ENCODE peak calls at places on chromosome 22, in four cellular contexts. T is psoas muscle, E is colonic mucosa, P is uterus. G is an unnamed sample.

GRCh38 chr22:40681451-40681850 is 2.2 kb downstream of the MCHR1 start:
- DNase-seq in P (no peak), T (no peak), E (no peak), G (no peak)

GRCh38 chr22:28426346-28427132 is 253.1 kb downstream of the TTC28 start:
- DNase-seq in T (no peak), E (no peak), P (no peak), G (no peak)

GRCh38 chr22:38238519-38239051 is 34.2 kb downstream of the TMEM184B start:
- DNase-seq in P (no peak), E (no peak), T (no peak), G (no peak)

GRCh38 chr22:20573830-20574615 is 66.6 kb downstream of the MED15 start:
- DNase-seq in T (no peak), P (no peak), E (no peak), G (no peak)

GRCh38 chr22:24813861-24814770 is 8.1 kb downstream of the SGSM1 start:
- DNase-seq in T (no peak), P (no peak), E (no peak), G (no peak)

GRCh38 chr22:37552560-37553163 is 7.6 kb upstream of the CDC42EP1 start:
- DNase-seq in T (peak), E (peak), P (peak), G (no peak)

GRCh38 chr22:40603088-40603605 is 33.4 kb downstream of the MRTFA start:
- DNase-seq in P (no peak), T (no peak), E (no peak), G (no peak)

GRCh38 chr22:25357606-25358420 is 138.4 kb downstream of the CRYBB2 start:
- DNase-seq in T (no peak), E (no peak), P (no peak), G (no peak)

GRCh38 chr22:50400406-50400805 is 57.3 kb downstream of the PPP6R2 start:
- DNase-seq in T (no peak), P (no peak), E (no peak), G (no peak)

GRCh38 chr22:37560682-37561208 is 465 bp downstream of the CDC42EP1 start:
- DNase-seq in E (no peak), T (peak), P (peak), G (no peak)

GRCh38 chr22:40609216-40609615 is 27.3 kb downstream of the MRTFA start:
- DNase-seq in T (no peak), P (no peak), E (no peak), G (no peak)

GRCh38 chr22:40397436-40397835 is 27.0 kb downstream of the SGSM3 start:
- DNase-seq in T (no peak), P (no peak), E (no peak), G (no peak)

GRCh38 chr22:49192180-49192856 is 635.4 kb downstream of the BRD1 start:
- DNase-seq in P (no peak), T (no peak), E (no peak), G (no peak)

GRCh38 chr22:17773606-17774205 is 563 bp downstream of the BID start:
- DNase-seq in E (peak), T (peak), P (peak), G (no peak)

GRCh38 chr22:49536571-49537131 is 291.0 kb downstream of the BRD1 start:
- DNase-seq in P (no peak), E (no peak), T (no peak), G (no peak)

GRCh38 chr22:23512348-23512705 is 67.8 kb downstream of the IGLL1 start:
- DNase-seq in T (no peak), E (no peak), P (no peak), G (no peak)

GRCh38 chr22:23513705-23514104 is 66.4 kb downstream of the IGLL1 start:
- DNase-seq in P (no peak), T (no peak), E (no peak), G (no peak)

GRCh38 chr22:23514317-23515038 is 65.6 kb downstream of the IGLL1 start:
- DNase-seq in P (no peak), E (no peak), T (no peak), G (no peak)

GRCh38 chr22:23511627-23512347 is 68.3 kb downstream of the IGLL1 start:
- DNase-seq in T (no peak), P (no peak), E (no peak), G (no peak)

DNA sequence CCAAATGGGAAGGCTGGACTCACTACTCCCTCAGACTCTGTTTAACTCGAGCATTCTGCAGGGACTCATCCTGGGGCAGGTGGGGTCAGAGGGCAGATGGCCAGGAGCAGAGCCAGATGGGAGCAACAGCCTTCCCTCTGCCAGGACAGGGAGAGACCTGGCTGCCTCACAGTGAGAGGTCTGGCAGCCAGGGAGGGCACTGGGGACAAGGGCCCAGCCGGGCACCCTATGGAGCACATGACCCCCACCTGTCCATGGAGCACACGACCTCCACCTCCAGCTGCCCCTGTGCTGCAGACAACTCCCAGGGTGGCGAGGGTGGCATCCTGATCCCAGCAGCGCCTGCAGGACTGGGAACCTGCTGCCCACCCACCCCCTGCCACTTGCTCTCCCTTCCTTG is 67.4 kb downstream of the IGLL1 start:
- DNase-seq in E (no peak), T (no peak), P (no peak), G (no peak)
- H3K27ac ChIP-seq in E (no peak), T (no peak), P (no peak), G (no peak)

GRCh38 chr22:42855726-42856125 is 1.3 kb downstream of the ARFGAP3 start:
- DNase-seq in P (no peak), E (no peak), T (no peak), G (no peak)
- H3K4me3 ChIP-seq in P (peak), E (peak), T (peak), G (peak)

DNA sequence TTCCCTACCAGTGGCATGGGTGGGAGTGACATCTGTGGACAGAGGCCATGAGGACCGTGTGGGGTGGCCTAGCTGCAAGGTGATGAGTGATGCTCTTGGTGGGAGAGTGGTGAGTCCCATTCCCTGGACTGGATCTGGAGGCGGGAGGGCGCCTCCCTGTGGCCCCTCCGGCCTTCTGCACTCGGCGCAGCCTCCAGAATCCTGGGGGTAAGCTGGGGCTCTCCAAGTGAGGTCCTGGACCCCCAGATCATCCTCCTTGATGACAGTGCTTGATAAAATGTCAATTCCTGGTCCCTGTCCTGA is 32.3 kb upstream of the PRR5 start:
- DNase-seq in P (no peak), T (no peak), E (no peak), G (no peak)
- TF ChIP-seq CTCF in P (no peak), T (no peak), E (no peak), G (peak)

DNA sequence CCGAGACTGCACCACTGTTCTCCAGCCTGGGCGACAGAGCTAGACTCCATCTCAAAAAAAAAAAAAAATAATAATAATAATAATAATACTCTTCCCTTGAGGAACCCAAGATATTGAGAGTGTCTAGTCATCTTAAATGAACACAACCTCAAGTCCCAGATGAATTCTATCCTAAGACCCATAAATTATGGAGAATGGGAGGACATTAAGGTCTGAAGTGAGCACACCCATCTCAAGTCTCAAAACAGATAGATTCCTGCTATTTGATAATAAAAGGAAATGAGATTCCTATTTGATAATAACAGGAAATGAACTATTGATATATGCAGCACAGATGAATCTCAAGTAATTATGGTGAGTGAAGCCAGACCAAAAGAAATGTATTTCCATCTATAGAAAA is 51.5 kb downstream of the MAPK1 start:
- DNase-seq in E (no peak), T (no peak), P (no peak), G (no peak)
- H3K27ac ChIP-seq in E (peak), T (peak), P (peak), G (peak)

DNA sequence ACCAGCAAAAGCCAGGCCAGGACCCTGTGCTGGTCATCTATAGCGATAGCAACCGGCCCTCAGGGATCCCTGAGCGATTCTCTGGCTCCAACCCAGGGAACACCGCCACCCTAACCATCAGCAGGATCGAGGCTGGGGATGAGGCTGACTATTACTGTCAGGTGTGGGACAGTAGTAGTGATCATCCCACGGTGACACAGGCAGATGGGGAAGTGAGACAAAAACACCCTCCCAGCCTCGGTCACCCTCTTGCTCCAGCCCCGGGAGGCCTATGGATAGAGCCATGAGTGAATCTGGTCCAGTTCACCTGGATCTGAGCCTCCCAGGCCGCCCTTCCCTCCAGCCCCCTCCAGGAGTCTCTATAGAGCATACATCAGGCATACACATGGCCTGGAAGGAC is 115.2 kb upstream of the IGLL5 start:
- DNase-seq in P (no peak), T (no peak), E (no peak), G (no peak)
- H3K4me3 ChIP-seq in P (no peak), T (no peak), E (no peak), G (no peak)

G was measured in keratinocyte.